ENCODE peak calls at places on chromosomes 2 and 18, in nine cellular contexts. Y is epithelial cell of prostate; Z is cardiac fibroblast; M is posterior cingulate gyrus; Q is fibroblast of lung; H is CD4-positive, alpha-beta T cell; K is T-helper 22 cell; A is posterior vena cava; I is activated T-cell treated with anti-CD3 and anti-CD28 coated beads, Interleukin-2, amount 50 U/mL, for 1 hour. D is an unnamed sample.

GRCh38 chr18:48902023-48902855 is 48.5 kb downstream of the SMAD7 start:
- DNase-seq in Y (no peak), Z (peak), M (peak), Q (peak), H (no peak), K (no peak), A (peak), I (peak), D (no peak)

GRCh38 chr2:196591621-196592022 is 47.9 kb upstream of the CCDC150 start:
- DNase-seq in Y (no peak), Z (no peak), M (no peak), Q (no peak), H (no peak), K (no peak), A (no peak), I (no peak), D (no peak)

GRCh38 chr2:6754412-6754811 is 111.3 kb downstream of the CMPK2 start:
- DNase-seq in Y (no peak), Z (no peak), M (no peak), Q (no peak), H (no peak), K (no peak), A (no peak), I (no peak), D (no peak)

GRCh38 chr2:236939751-236940229 is 145.9 kb upstream of the COPS8 start:
- DNase-seq in Y (no peak), Z (no peak), M (no peak), Q (peak), H (no peak), K (no peak), A (no peak), I (no peak), D (no peak)

GRCh38 chr2:215680605-215681598 is 245.0 kb upstream of the FN1 start:
- DNase-seq in Y (peak), Z (peak), M (no peak), Q (peak), H (peak), K (peak), A (no peak), I (no peak), D (peak)

GRCh38 chr2:43707255-43707654 is 31.0 kb upstream of the C1GALT1C1L start:
- DNase-seq in Y (no peak), Z (peak), M (no peak), Q (peak), H (no peak), K (no peak), A (peak), I (no peak), D (no peak)

GRCh38 chr2:160632576-160632975 is 139.0 kb upstream of the RBMS1 start:
- DNase-seq in Y (no peak), Z (no peak), M (no peak), Q (no peak), H (no peak), K (no peak), A (no peak), I (no peak), D (no peak)

GRCh38 chr2:55490554-55490953 is 29.0 kb upstream of the CFAP36 start:
- DNase-seq in Y (no peak), Z (peak), M (peak), Q (peak), H (no peak), K (no peak), A (no peak), I (no peak), D (no peak)

GRCh38 chr2:154226931-154227330 is 355.2 kb downstream of the GALNT13 start:
- DNase-seq in Y (no peak), Z (no peak), M (no peak), Q (no peak), H (no peak), K (no peak), A (no peak), I (no peak), D (no peak)

GRCh38 chr2:85505551-85506238 is 33.3 kb upstream of the MAT2A start:
- DNase-seq in Y (no peak), Z (peak), M (no peak), Q (no peak), H (no peak), K (no peak), A (no peak), I (no peak), D (no peak)

GRCh38 chr18:49487711-49488310 is 777 bp upstream of the C18orf32 start:
- DNase-seq in Y (no peak), Z (no peak), M (no peak), Q (no peak), H (no peak), K (no peak), A (no peak), I (no peak), D (no peak)

GRCh38 chr2:95354925-95355324 is 47.6 kb upstream of the FAHD2A start:
- DNase-seq in Y (no peak), Z (no peak), M (no peak), Q (no peak), H (no peak), K (no peak), A (peak), I (no peak), D (no peak)

GRCh38 chr2:232230557-232230956 is 148.0 kb upstream of the ALPP start:
- DNase-seq in Y (no peak), Z (peak), M (no peak), Q (no peak), H (no peak), K (no peak), A (no peak), I (no peak), D (peak)

GRCh38 chr18:24878289-24878688 is 417.9 kb downstream of the HRH4 start:
- DNase-seq in Y (no peak), Z (peak), M (no peak), Q (peak), H (no peak), K (no peak), A (no peak), I (no peak), D (peak)

GRCh38 chr2:118185210-118186109 is 97.2 kb downstream of the INSIG2 start:
- DNase-seq in Y (no peak), Z (peak), M (peak), Q (peak), H (peak), K (peak), A (peak), I (peak), D (peak)

GRCh38 chr2:84424152-84424551 is 34.9 kb downstream of the SUCLG1 start:
- DNase-seq in Y (no peak), Z (peak), M (no peak), Q (peak), H (no peak), K (no peak), A (no peak), I (no peak), D (no peak)

GRCh38 chr2:171564463-171564862 is 42.2 kb downstream of the CYBRD1 start:
- DNase-seq in Y (no peak), Z (no peak), M (no peak), Q (peak), H (no peak), K (no peak), A (no peak), I (no peak), D (no peak)

GRCh38 chr2:169493360-169493759 is 14.1 kb downstream of the BBS5 start:
- DNase-seq in Y (no peak), Z (no peak), M (no peak), Q (no peak), H (no peak), K (no peak), A (no peak), I (no peak), D (no peak)

GRCh38 chr2:237601453-237602116 is 11.1 kb upstream of the RAB17 start:
- DNase-seq in Y (no peak), Z (peak), M (no peak), Q (no peak), H (no peak), K (no peak), A (peak), I (no peak), D (no peak)

GRCh38 chr2:232013701-232014353 is 52.3 kb downstream of the DIS3L2 start:
- DNase-seq in Y (peak), Z (peak), M (no peak), Q (peak), H (no peak), K (no peak), A (no peak), I (no peak), D (no peak)

D was measured in CD4-positive, CD25-positive, alpha-beta regulatory T cell.